ENCODE peak calls at places on chromosomes 13 and 19, in six cellular contexts. One of them, this sample, is unnamed.

GRCh38 chr19:21581646-21582045 is 76.2 kb downstream of the ZNF429 start:
- DNase-seq in body of pancreas: peak
- DNase-seq in fibroblast of villous mesenchyme: no peak
- DNase-seq in AG04450: no peak
- DNase-seq in suprapubic skin: no peak
- DNase-seq in lung: no peak
- DNase-seq in this sample: no peak

GRCh38 chr13:91302070-91302469 is 45.4 kb upstream of the MIR17HG start:
- DNase-seq in suprapubic skin: no peak
- DNase-seq in lung: no peak
- DNase-seq in AG04450: no peak
- DNase-seq in body of pancreas: no peak
- DNase-seq in fibroblast of villous mesenchyme: no peak
- DNase-seq in this sample: no peak

GRCh38 chr13:92313382-92313781 is 913.2 kb upstream of the GPC6 start:
- DNase-seq in fibroblast of villous mesenchyme: peak
- DNase-seq in suprapubic skin: no peak
- DNase-seq in lung: no peak
- DNase-seq in AG04450: no peak
- DNase-seq in body of pancreas: no peak
- DNase-seq in this sample: peak

GRCh38 chr19:35528218-35529038 is at the start of gene SBSN:
- DNase-seq in suprapubic skin: no peak
- DNase-seq in lung: no peak
- DNase-seq in fibroblast of villous mesenchyme: peak
- DNase-seq in body of pancreas: no peak
- DNase-seq in AG04450: no peak
- DNase-seq in this sample: peak

GRCh38 chr19:16850133-16850532 is 20.9 kb downstream of the SIN3B start:
- DNase-seq in suprapubic skin: no peak
- DNase-seq in fibroblast of villous mesenchyme: no peak
- DNase-seq in body of pancreas: no peak
- DNase-seq in AG04450: peak
- DNase-seq in lung: no peak
- DNase-seq in this sample: no peak

GRCh38 chr13:46341112-46341711 is 45.8 kb downstream of the RUBCNL start:
- DNase-seq in body of pancreas: no peak
- DNase-seq in fibroblast of villous mesenchyme: no peak
- DNase-seq in lung: no peak
- DNase-seq in AG04450: peak
- DNase-seq in suprapubic skin: no peak
- DNase-seq in this sample: peak

GRCh38 chr19:55986487-55986886 is at the start of gene NLRP5:
- DNase-seq in lung: no peak
- DNase-seq in AG04450: no peak
- DNase-seq in suprapubic skin: no peak
- DNase-seq in fibroblast of villous mesenchyme: no peak
- DNase-seq in body of pancreas: peak
- DNase-seq in this sample: no peak

GRCh38 chr13:112928020-112928931 is 40.7 kb upstream of the MCF2L start:
- DNase-seq in suprapubic skin: no peak
- DNase-seq in body of pancreas: no peak
- DNase-seq in AG04450: no peak
- DNase-seq in lung: no peak
- DNase-seq in fibroblast of villous mesenchyme: no peak
- DNase-seq in this sample: no peak

GRCh38 chr19:14561832-14562351 is 10.0 kb downstream of the NDUFB7 start:
- DNase-seq in lung: no peak
- DNase-seq in suprapubic skin: no peak
- DNase-seq in body of pancreas: peak
- DNase-seq in AG04450: no peak
- DNase-seq in fibroblast of villous mesenchyme: peak
- DNase-seq in this sample: no peak

GRCh38 chr19:33727331-33728028 is 69.2 kb upstream of the KCTD15 start:
- DNase-seq in AG04450: no peak
- DNase-seq in lung: no peak
- DNase-seq in suprapubic skin: no peak
- DNase-seq in fibroblast of villous mesenchyme: no peak
- DNase-seq in body of pancreas: peak
- DNase-seq in this sample: no peak

GRCh38 chr13:20128459-20128927 is 32.4 kb downstream of the GJA3 start:
- DNase-seq in fibroblast of villous mesenchyme: no peak
- DNase-seq in suprapubic skin: no peak
- DNase-seq in AG04450: no peak
- DNase-seq in body of pancreas: peak
- DNase-seq in lung: no peak
- DNase-seq in this sample: no peak

GRCh38 chr13:37306778-37307544 is 201.5 kb upstream of the CSNK1A1L start:
- DNase-seq in suprapubic skin: no peak
- DNase-seq in lung: no peak
- DNase-seq in fibroblast of villous mesenchyme: peak
- DNase-seq in AG04450: peak
- DNase-seq in body of pancreas: no peak
- DNase-seq in this sample: peak

GRCh38 chr19:55703790-55704215 is 28.8 kb downstream of the EPN1 start:
- DNase-seq in suprapubic skin: peak
- DNase-seq in AG04450: no peak
- DNase-seq in body of pancreas: peak
- DNase-seq in lung: no peak
- DNase-seq in fibroblast of villous mesenchyme: peak
- DNase-seq in this sample: peak

GRCh38 chr19:33064117-33064777 is 441 bp downstream of the RHPN2 start:
- DNase-seq in lung: peak
- DNase-seq in fibroblast of villous mesenchyme: peak
- DNase-seq in body of pancreas: peak
- DNase-seq in suprapubic skin: no peak
- DNase-seq in AG04450: no peak
- DNase-seq in this sample: no peak

GRCh38 chr19:7545295-7545694 is 9.8 kb downstream of the PNPLA6 start:
- DNase-seq in lung: no peak
- DNase-seq in fibroblast of villous mesenchyme: no peak
- DNase-seq in suprapubic skin: no peak
- DNase-seq in AG04450: no peak
- DNase-seq in body of pancreas: no peak
- DNase-seq in this sample: no peak

GRCh38 chr13:24506698-24507335 is 5.8 kb downstream of the PARP4 start:
- DNase-seq in suprapubic skin: no peak
- DNase-seq in body of pancreas: no peak
- DNase-seq in AG04450: no peak
- DNase-seq in lung: no peak
- DNase-seq in fibroblast of villous mesenchyme: no peak
- DNase-seq in this sample: no peak

GRCh38 chr13:67048793-67049150 is 181.4 kb downstream of the PCDH9 start:
- DNase-seq in fibroblast of villous mesenchyme: peak
- DNase-seq in AG04450: peak
- DNase-seq in body of pancreas: no peak
- DNase-seq in lung: no peak
- DNase-seq in suprapubic skin: no peak
- DNase-seq in this sample: peak

DNA sequence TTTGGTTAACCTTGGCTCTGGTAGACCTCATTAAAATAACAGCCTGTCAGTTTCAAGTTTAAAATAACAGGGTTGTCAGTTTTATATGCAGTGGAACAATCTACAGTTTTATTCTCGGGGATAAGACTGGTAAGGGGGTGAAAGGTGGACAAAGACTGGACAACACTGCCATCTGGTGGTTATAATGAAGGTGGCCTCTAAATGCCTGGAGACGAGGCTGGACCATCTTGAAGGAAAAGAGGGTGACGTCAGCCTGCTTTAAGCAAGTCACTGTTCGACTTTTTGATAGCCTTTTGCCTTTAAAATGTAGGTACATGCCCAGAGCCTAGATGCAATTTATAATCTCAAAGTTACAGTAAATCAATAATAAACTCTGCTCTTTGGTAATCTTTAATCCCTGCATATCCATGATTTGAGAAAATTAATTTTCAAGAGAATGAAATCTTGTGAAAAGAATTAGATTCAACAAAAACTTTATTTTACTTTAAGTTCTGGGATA is 117.0 kb downstream of the DCT start:
- DNase-seq in body of pancreas: peak
- DNase-seq in AG04450: peak
- DNase-seq in suprapubic skin: no peak
- DNase-seq in fibroblast of villous mesenchyme: peak
- DNase-seq in lung: peak
- DNase-seq in this sample: peak
- H3K4me3 ChIP-seq in body of pancreas: no peak
- H3K4me3 ChIP-seq in AG04450: no peak
- H3K4me3 ChIP-seq in suprapubic skin: no peak
- H3K4me3 ChIP-seq in fibroblast of villous mesenchyme: no peak
- H3K4me3 ChIP-seq in lung: no peak
- H3K4me3 ChIP-seq in this sample: no peak

DNA sequence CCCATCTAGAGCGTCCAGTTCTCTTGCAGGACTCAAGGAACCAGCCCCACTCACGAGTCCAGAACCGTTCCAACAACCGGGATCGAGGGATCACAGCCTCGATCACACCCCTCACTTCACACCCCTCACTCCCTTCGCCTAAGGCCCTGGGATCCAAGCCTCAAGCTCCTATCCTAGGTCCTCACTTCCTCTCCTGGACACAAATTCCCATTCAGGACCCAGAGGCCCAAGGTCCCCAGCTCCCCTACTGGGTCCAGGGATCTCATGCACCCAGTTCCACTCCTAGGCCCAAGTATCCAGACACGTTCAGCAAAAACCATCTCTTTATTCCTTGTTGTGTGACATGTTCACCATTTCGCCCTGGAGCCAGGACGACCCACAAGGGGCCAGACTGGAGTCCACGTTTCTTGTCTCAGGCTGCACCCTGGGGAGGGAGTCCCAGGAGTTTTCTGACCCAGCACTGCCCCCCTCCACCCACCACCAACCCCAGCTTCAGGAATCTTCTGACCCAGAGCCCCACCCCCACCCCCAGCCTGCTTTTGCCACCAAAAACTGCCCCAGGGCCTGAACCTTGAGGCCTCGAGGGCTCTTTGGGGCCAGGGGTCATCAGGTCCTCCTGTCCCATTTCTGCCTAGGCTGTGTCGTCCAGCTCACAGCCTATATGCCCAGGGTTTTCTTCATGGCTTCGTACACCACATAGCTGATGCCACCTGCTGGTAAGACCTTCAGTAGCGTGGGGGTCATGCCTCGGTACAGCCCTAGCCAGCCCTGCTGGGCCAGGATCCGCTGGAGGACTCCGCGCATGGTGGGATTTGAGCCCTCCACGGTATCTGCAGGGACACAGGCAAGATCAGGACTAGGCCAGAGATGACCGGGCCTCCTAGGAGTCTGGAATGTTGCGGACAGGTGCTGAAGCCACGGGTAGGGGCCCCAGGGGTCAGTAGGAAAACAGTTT is 1.4 kb upstream of the KHSRP start:
- DNase-seq in AG04450: no peak
- DNase-seq in body of pancreas: no peak
- DNase-seq in lung: no peak
- DNase-seq in suprapubic skin: no peak
- DNase-seq in fibroblast of villous mesenchyme: no peak
- DNase-seq in this sample: no peak
- TF ChIP-seq CTCF in AG04450: no peak
- TF ChIP-seq CTCF in body of pancreas: no peak
- TF ChIP-seq CTCF in lung: no peak
- TF ChIP-seq CTCF in suprapubic skin: no peak
- TF ChIP-seq CTCF in fibroblast of villous mesenchyme: peak
- TF ChIP-seq CTCF in this sample: no peak

GRCh38 chr13:33349314-33349995 is 63.9 kb upstream of the STARD13 start:
- DNase-seq in lung: no peak
- DNase-seq in fibroblast of villous mesenchyme: peak
- DNase-seq in suprapubic skin: peak
- DNase-seq in AG04450: no peak
- DNase-seq in body of pancreas: peak
- DNase-seq in this sample: no peak

GRCh38 chr13:33349996-33350826 is 64.7 kb upstream of the STARD13 start:
- DNase-seq in suprapubic skin: peak
- DNase-seq in AG04450: no peak
- DNase-seq in lung: peak
- DNase-seq in fibroblast of villous mesenchyme: peak
- DNase-seq in body of pancreas: peak
- DNase-seq in this sample: peak

GRCh38 chr13:33352520-33352919 is 67.0 kb upstream of the STARD13 start:
- DNase-seq in lung: no peak
- DNase-seq in body of pancreas: peak
- DNase-seq in fibroblast of villous mesenchyme: no peak
- DNase-seq in suprapubic skin: no peak
- DNase-seq in AG04450: no peak
- DNase-seq in this sample: no peak

GRCh38 chr13:33352023-33352422 is 66.5 kb upstream of the STARD13 start:
- DNase-seq in AG04450: no peak
- DNase-seq in fibroblast of villous mesenchyme: no peak
- DNase-seq in suprapubic skin: no peak
- DNase-seq in body of pancreas: no peak
- DNase-seq in lung: no peak
- DNase-seq in this sample: no peak

DNA sequence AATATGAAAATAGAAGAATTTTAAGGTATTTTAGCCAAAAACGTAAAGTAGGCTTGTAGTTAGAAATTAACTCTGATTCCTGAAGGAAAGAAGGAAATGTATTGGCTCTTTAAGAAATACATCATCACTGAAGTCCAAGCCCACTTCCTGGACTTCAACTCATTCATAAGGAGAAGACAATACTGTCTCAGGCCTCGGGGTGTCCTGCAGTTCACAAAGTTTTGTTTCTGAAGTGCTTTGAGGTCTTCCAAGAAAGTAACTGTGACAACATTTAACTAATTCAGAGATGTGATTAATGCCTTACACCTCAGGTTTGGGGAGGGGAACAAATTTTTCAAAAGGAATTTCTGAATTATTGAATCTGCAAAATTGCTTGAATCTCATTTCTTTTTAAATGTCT is 65.8 kb upstream of the STARD13 start:
- DNase-seq in lung: no peak
- DNase-seq in suprapubic skin: no peak
- DNase-seq in AG04450: no peak
- DNase-seq in body of pancreas: no peak
- DNase-seq in fibroblast of villous mesenchyme: peak
- DNase-seq in this sample: peak
- H3K4me3 ChIP-seq in lung: no peak
- H3K4me3 ChIP-seq in suprapubic skin: peak
- H3K4me3 ChIP-seq in AG04450: no peak
- H3K4me3 ChIP-seq in body of pancreas: no peak
- H3K4me3 ChIP-seq in fibroblast of villous mesenchyme: no peak
- H3K4me3 ChIP-seq in this sample: peak

DNA sequence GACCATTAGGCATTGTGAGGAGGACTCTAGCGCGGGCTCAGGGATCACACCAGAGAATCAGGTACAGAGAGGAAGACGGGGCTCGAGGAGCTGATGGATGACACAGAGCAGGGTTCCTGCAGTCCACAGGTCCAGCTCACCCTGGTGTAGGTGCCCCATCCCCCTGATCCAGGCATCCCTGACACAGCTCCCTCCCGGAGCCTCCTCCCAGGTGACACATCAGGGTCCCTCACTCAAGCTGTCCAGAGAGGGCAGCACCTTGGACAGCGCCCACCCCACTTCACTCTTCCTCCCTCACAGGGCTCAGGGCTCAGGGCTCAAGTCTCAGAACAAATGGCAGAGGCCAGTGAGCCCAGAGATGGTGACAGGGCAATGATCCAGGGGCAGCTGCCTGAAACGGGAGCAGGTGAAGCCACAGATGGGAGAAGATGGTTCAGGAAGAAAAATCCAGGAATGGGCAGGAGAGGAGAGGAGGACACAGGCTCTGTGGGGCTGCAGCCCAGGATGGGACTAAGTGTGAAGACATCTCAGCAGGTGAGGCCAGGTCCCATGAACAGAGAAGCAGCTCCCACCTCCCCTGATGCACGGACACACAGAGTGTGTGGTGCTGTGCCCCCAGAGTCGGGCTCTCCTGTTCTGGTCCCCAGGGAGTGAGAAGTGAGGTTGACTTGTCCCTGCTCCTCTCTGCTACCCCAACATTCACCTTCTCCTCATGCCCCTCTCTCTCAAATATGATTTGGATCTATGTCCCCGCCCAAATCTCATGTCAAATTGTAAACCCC is 2.8 kb upstream of the CEACAM5 start:
- DNase-seq in suprapubic skin: no peak
- DNase-seq in AG04450: no peak
- DNase-seq in lung: no peak
- DNase-seq in fibroblast of villous mesenchyme: peak
- DNase-seq in body of pancreas: peak
- DNase-seq in this sample: peak
- TF ChIP-seq CTCF in suprapubic skin: no peak
- TF ChIP-seq CTCF in AG04450: no peak
- TF ChIP-seq CTCF in lung: no peak
- TF ChIP-seq CTCF in fibroblast of villous mesenchyme: no peak
- TF ChIP-seq CTCF in body of pancreas: no peak
- TF ChIP-seq CTCF in this sample: no peak